ENCODE peak calls at places on chromosome 13, in five cellular contexts. A is amniotic epithelial cell, F is NCI-H446 treated with DMSO at 0.1 percent for 48 hours, K is B cell, T is A172. Y is an unnamed sample.

GRCh38 chr13:36724141-36724540 is 50.3 kb downstream of the SERTM1 start:
- DNase-seq in A (no peak), F (no peak), K (no peak), T (no peak), Y (no peak)

GRCh38 chr13:46181799-46182490 is at the start of gene LCP1:
- DNase-seq in A (no peak), F (no peak), K (peak), T (peak), Y (peak)

GRCh38 chr13:30149248-30149647 is 158.1 kb downstream of the KATNAL1 start:
- DNase-seq in A (no peak), F (no peak), K (no peak), T (no peak), Y (no peak)

GRCh38 chr13:50463662-50464061 is 379.8 kb downstream of the DLEU7 start:
- DNase-seq in A (no peak), F (no peak), K (no peak), T (no peak), Y (no peak)

GRCh38 chr13:31605076-31605858 is 134.1 kb upstream of the RXFP2 start:
- DNase-seq in A (no peak), F (no peak), K (no peak), T (no peak), Y (no peak)

GRCh38 chr13:91381371-91381770 is 17.1 kb upstream of the GPC5 start:
- DNase-seq in A (no peak), F (no peak), K (no peak), T (no peak), Y (no peak)

GRCh38 chr13:41224113-41225110 is 30.0 kb upstream of the KBTBD7 start:
- DNase-seq in A (peak), F (no peak), K (no peak), T (peak), Y (no peak)

GRCh38 chr13:31355001-31355400 is 155.2 kb downstream of the B3GLCT start:
- DNase-seq in A (no peak), F (no peak), K (no peak), T (no peak), Y (no peak)

GRCh38 chr13:36461472-36461871 is 29.2 kb downstream of the CCNA1 start:
- DNase-seq in A (no peak), F (no peak), K (no peak), T (no peak), Y (no peak)

GRCh38 chr13:33636955-33637670 is 180.8 kb upstream of the RFC3 start:
- DNase-seq in A (peak), F (no peak), K (no peak), T (no peak), Y (no peak)

GRCh38 chr13:29844441-29844840 is 6.0 kb downstream of the UBL3 start:
- DNase-seq in A (peak), F (no peak), K (no peak), T (no peak), Y (no peak)

GRCh38 chr13:39038569-39038898 is 278 bp downstream of the NHLRC3 start:
- DNase-seq in A (peak), F (no peak), K (peak), T (no peak), Y (peak)

GRCh38 chr13:24511019-24511823 is 1.4 kb downstream of the PARP4 start:
- DNase-seq in A (peak), F (no peak), K (peak), T (peak), Y (peak)

GRCh38 chr13:112174476-112175110 is 107.6 kb downstream of the SOX1 start:
- DNase-seq in A (no peak), F (no peak), K (no peak), T (peak), Y (no peak)

GRCh38 chr13:110226051-110226562 is 80.8 kb downstream of the COL4A1 start:
- DNase-seq in A (peak), F (no peak), K (no peak), T (peak), Y (no peak)

GRCh38 chr13:97367427-97367826 is 66.5 kb upstream of the RAP2A start:
- DNase-seq in A (peak), F (no peak), K (no peak), T (peak), Y (no peak)

GRCh38 chr13:54312885-54313284 is 1284.3 kb downstream of the OLFM4 start:
- DNase-seq in A (no peak), F (no peak), K (no peak), T (no peak), Y (no peak)

GRCh38 chr13:99528547-99528946 is 27.3 kb downstream of the TM9SF2 start:
- DNase-seq in A (peak), F (no peak), K (peak), T (peak), Y (peak)

GRCh38 chr13:44918323-44919102 is 70.8 kb downstream of the NUFIP1 start:
- DNase-seq in A (peak), F (peak), K (peak), T (peak), Y (peak)

GRCh38 chr13:110319774-110320509 is 12.9 kb downstream of the COL4A2 start:
- DNase-seq in A (peak), F (no peak), K (no peak), T (peak), Y (no peak)

GRCh38 chr13:40060318-40061007 is 405.0 kb downstream of the COG6 start:
- DNase-seq in A (peak), F (peak), K (no peak), T (peak), Y (peak)

GRCh38 chr13:36450534-36450933 is 18.2 kb downstream of the CCNA1 start:
- DNase-seq in A (no peak), F (no peak), K (no peak), T (no peak), Y (no peak)

GRCh38 chr13:75587679-75588078 is 38.1 kb downstream of the UCHL3 start:
- DNase-seq in A (peak), F (no peak), K (no peak), T (no peak), Y (no peak)

GRCh38 chr13:74061939-74062595 is 72.1 kb downstream of the KLF12 start:
- DNase-seq in A (peak), F (no peak), K (peak), T (peak), Y (peak)

GRCh38 chr13:33556828-33557227 is 261.1 kb upstream of the RFC3 start:
- DNase-seq in A (no peak), F (no peak), K (no peak), T (no peak), Y (no peak)

GRCh38 chr13:90415902-90416301 is 931.6 kb upstream of the MIR17HG start:
- DNase-seq in A (peak), F (no peak), K (no peak), T (no peak), Y (no peak)

GRCh38 chr13:40102854-40103253 is 447.4 kb downstream of the COG6 start:
- DNase-seq in A (peak), F (no peak), K (no peak), T (no peak), Y (no peak)

GRCh38 chr13:46571189-46571901 is 18.4 kb downstream of the LRCH1 start:
- DNase-seq in A (no peak), F (peak), K (no peak), T (no peak), Y (no peak)